ENCODE peak calls at places on chromosomes 12 and 14, in seven cellular contexts. One of them, this sample, is unnamed.

GRCh38 chr12:110760204-110760609 is 17.5 kb upstream of the PPP1CC start:
- DNase-seq in MCF 10A: peak
- DNase-seq in neural crest cell: no peak
- DNase-seq in choroid plexus epithelial cell: no peak
- DNase-seq in esophagus squamous epithelium: no peak
- DNase-seq in uterus: no peak
- DNase-seq in endothelial cell of umbilical vein: no peak
- DNase-seq in this sample: no peak

GRCh38 chr12:16730772-16731171 is 124.8 kb upstream of the LMO3 start:
- DNase-seq in MCF 10A: no peak
- DNase-seq in neural crest cell: no peak
- DNase-seq in choroid plexus epithelial cell: no peak
- DNase-seq in esophagus squamous epithelium: no peak
- DNase-seq in uterus: no peak
- DNase-seq in endothelial cell of umbilical vein: no peak
- DNase-seq in this sample: no peak

GRCh38 chr12:64083285-64084210 is 138.5 kb downstream of the KICS2 start:
- DNase-seq in MCF 10A: peak
- DNase-seq in neural crest cell: no peak
- DNase-seq in choroid plexus epithelial cell: peak
- DNase-seq in esophagus squamous epithelium: peak
- DNase-seq in uterus: peak
- DNase-seq in endothelial cell of umbilical vein: peak
- DNase-seq in this sample: no peak

GRCh38 chr14:74391479-74391878 is 34.5 kb downstream of the SYNDIG1L start:
- DNase-seq in MCF 10A: no peak
- DNase-seq in neural crest cell: no peak
- DNase-seq in choroid plexus epithelial cell: no peak
- DNase-seq in esophagus squamous epithelium: no peak
- DNase-seq in uterus: no peak
- DNase-seq in endothelial cell of umbilical vein: no peak
- DNase-seq in this sample: no peak

GRCh38 chr12:41055875-41056577 is 132.1 kb upstream of the PDZRN4 start:
- DNase-seq in MCF 10A: no peak
- DNase-seq in neural crest cell: no peak
- DNase-seq in choroid plexus epithelial cell: peak
- DNase-seq in esophagus squamous epithelium: no peak
- DNase-seq in uterus: no peak
- DNase-seq in endothelial cell of umbilical vein: no peak
- DNase-seq in this sample: no peak

GRCh38 chr12:8446642-8447547 is 8.9 kb upstream of the CLEC6A start:
- DNase-seq in MCF 10A: no peak
- DNase-seq in neural crest cell: no peak
- DNase-seq in choroid plexus epithelial cell: no peak
- DNase-seq in esophagus squamous epithelium: no peak
- DNase-seq in uterus: no peak
- DNase-seq in endothelial cell of umbilical vein: peak
- DNase-seq in this sample: no peak

GRCh38 chr14:90518941-90519256 is 122.1 kb downstream of the CALM1 start:
- DNase-seq in MCF 10A: peak
- DNase-seq in neural crest cell: no peak
- DNase-seq in choroid plexus epithelial cell: peak
- DNase-seq in esophagus squamous epithelium: no peak
- DNase-seq in uterus: no peak
- DNase-seq in endothelial cell of umbilical vein: peak
- DNase-seq in this sample: no peak

GRCh38 chr12:20523658-20524057 is 155.3 kb downstream of the PDE3A start:
- DNase-seq in MCF 10A: no peak
- DNase-seq in neural crest cell: no peak
- DNase-seq in choroid plexus epithelial cell: peak
- DNase-seq in esophagus squamous epithelium: no peak
- DNase-seq in uterus: no peak
- DNase-seq in endothelial cell of umbilical vein: no peak
- DNase-seq in this sample: no peak

GRCh38 chr14:44448816-44449411 is 58.2 kb downstream of the FSCB start:
- DNase-seq in MCF 10A: no peak
- DNase-seq in neural crest cell: no peak
- DNase-seq in choroid plexus epithelial cell: no peak
- DNase-seq in esophagus squamous epithelium: no peak
- DNase-seq in uterus: no peak
- DNase-seq in endothelial cell of umbilical vein: no peak
- DNase-seq in this sample: no peak

GRCh38 chr14:79852975-79853374 is 358.3 kb downstream of the DIO2 start:
- DNase-seq in MCF 10A: no peak
- DNase-seq in neural crest cell: no peak
- DNase-seq in choroid plexus epithelial cell: no peak
- DNase-seq in esophagus squamous epithelium: no peak
- DNase-seq in uterus: no peak
- DNase-seq in endothelial cell of umbilical vein: no peak
- DNase-seq in this sample: peak

GRCh38 chr12:27868165-27868564 is 88.1 kb upstream of the MANSC4 start:
- DNase-seq in MCF 10A: peak
- DNase-seq in neural crest cell: no peak
- DNase-seq in choroid plexus epithelial cell: peak
- DNase-seq in esophagus squamous epithelium: no peak
- DNase-seq in uterus: no peak
- DNase-seq in endothelial cell of umbilical vein: no peak
- DNase-seq in this sample: no peak

GRCh38 chr14:39395555-39396254 is 36.5 kb downstream of the FBXO33 start:
- DNase-seq in MCF 10A: no peak
- DNase-seq in neural crest cell: no peak
- DNase-seq in choroid plexus epithelial cell: peak
- DNase-seq in esophagus squamous epithelium: no peak
- DNase-seq in uterus: no peak
- DNase-seq in endothelial cell of umbilical vein: peak
- DNase-seq in this sample: no peak

GRCh38 chr14:74941676-74942097 is 13.7 kb downstream of the PGF start:
- DNase-seq in MCF 10A: peak
- DNase-seq in neural crest cell: no peak
- DNase-seq in choroid plexus epithelial cell: peak
- DNase-seq in esophagus squamous epithelium: no peak
- DNase-seq in uterus: peak
- DNase-seq in endothelial cell of umbilical vein: peak
- DNase-seq in this sample: no peak

GRCh38 chr12:59193476-59194050 is 273.3 kb upstream of the LRIG3 start:
- DNase-seq in MCF 10A: no peak
- DNase-seq in neural crest cell: no peak
- DNase-seq in choroid plexus epithelial cell: no peak
- DNase-seq in esophagus squamous epithelium: no peak
- DNase-seq in uterus: no peak
- DNase-seq in endothelial cell of umbilical vein: no peak
- DNase-seq in this sample: no peak

GRCh38 chr12:31017535-31017934 is 56.1 kb upstream of the DDX11 start:
- DNase-seq in MCF 10A: no peak
- DNase-seq in neural crest cell: no peak
- DNase-seq in choroid plexus epithelial cell: no peak
- DNase-seq in esophagus squamous epithelium: no peak
- DNase-seq in uterus: no peak
- DNase-seq in endothelial cell of umbilical vein: peak
- DNase-seq in this sample: no peak

GRCh38 chr14:76780058-76780345 is 18.7 kb downstream of the VASH1 start:
- DNase-seq in MCF 10A: no peak
- DNase-seq in neural crest cell: no peak
- DNase-seq in choroid plexus epithelial cell: no peak
- DNase-seq in esophagus squamous epithelium: no peak
- DNase-seq in uterus: no peak
- DNase-seq in endothelial cell of umbilical vein: no peak
- DNase-seq in this sample: no peak

GRCh38 chr12:94875525-94875924 is 128.0 kb downstream of the NDUFA12 start:
- DNase-seq in MCF 10A: peak
- DNase-seq in neural crest cell: no peak
- DNase-seq in choroid plexus epithelial cell: peak
- DNase-seq in esophagus squamous epithelium: no peak
- DNase-seq in uterus: no peak
- DNase-seq in endothelial cell of umbilical vein: peak
- DNase-seq in this sample: no peak

GRCh38 chr14:91098591-91098990 is 15.3 kb upstream of the DGLUCY start:
- DNase-seq in MCF 10A: no peak
- DNase-seq in neural crest cell: no peak
- DNase-seq in choroid plexus epithelial cell: no peak
- DNase-seq in esophagus squamous epithelium: no peak
- DNase-seq in uterus: no peak
- DNase-seq in endothelial cell of umbilical vein: no peak
- DNase-seq in this sample: no peak

GRCh38 chr14:36027354-36027753 is 149.2 kb downstream of the PTCSC3 start:
- DNase-seq in MCF 10A: no peak
- DNase-seq in neural crest cell: no peak
- DNase-seq in choroid plexus epithelial cell: no peak
- DNase-seq in esophagus squamous epithelium: no peak
- DNase-seq in uterus: no peak
- DNase-seq in endothelial cell of umbilical vein: no peak
- DNase-seq in this sample: no peak

GRCh38 chr14:36022765-36023415 is 153.6 kb downstream of the PTCSC3 start:
- DNase-seq in MCF 10A: no peak
- DNase-seq in neural crest cell: no peak
- DNase-seq in choroid plexus epithelial cell: no peak
- DNase-seq in esophagus squamous epithelium: no peak
- DNase-seq in uterus: no peak
- DNase-seq in endothelial cell of umbilical vein: no peak
- DNase-seq in this sample: no peak

GRCh38 chr14:36028665-36029064 is 147.9 kb downstream of the PTCSC3 start:
- DNase-seq in MCF 10A: no peak
- DNase-seq in neural crest cell: no peak
- DNase-seq in choroid plexus epithelial cell: no peak
- DNase-seq in esophagus squamous epithelium: no peak
- DNase-seq in uterus: no peak
- DNase-seq in endothelial cell of umbilical vein: no peak
- DNase-seq in this sample: no peak

DNA sequence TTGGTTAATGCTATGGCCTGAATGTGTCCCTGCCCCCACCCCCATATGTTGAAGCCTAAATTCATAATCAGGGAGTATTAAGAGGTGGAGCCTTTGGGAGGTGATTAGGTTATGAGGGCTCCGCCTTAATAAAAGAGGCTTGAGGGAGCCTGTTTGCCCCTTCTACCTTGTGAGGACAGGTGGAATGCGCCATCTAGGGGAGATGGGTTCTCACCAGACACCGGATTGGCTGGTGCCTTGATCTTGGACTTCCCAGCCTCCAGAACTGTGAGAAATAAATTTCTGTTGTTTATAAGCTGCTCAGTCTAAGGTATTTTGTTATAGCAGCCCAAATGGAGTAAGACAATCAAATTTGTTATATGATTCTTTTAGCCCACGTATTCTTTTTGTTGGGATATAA is 148.3 kb downstream of the PTCSC3 start:
- DNase-seq in MCF 10A: peak
- DNase-seq in neural crest cell: no peak
- DNase-seq in choroid plexus epithelial cell: no peak
- DNase-seq in esophagus squamous epithelium: no peak
- DNase-seq in uterus: no peak
- DNase-seq in endothelial cell of umbilical vein: no peak
- DNase-seq in this sample: no peak
- TF ChIP-seq CTCF in MCF 10A: no peak
- TF ChIP-seq CTCF in neural crest cell: no peak
- TF ChIP-seq CTCF in choroid plexus epithelial cell: no peak
- TF ChIP-seq CTCF in esophagus squamous epithelium: no peak
- TF ChIP-seq CTCF in uterus: no peak
- TF ChIP-seq CTCF in endothelial cell of umbilical vein: no peak
- TF ChIP-seq CTCF in this sample: no peak

DNA sequence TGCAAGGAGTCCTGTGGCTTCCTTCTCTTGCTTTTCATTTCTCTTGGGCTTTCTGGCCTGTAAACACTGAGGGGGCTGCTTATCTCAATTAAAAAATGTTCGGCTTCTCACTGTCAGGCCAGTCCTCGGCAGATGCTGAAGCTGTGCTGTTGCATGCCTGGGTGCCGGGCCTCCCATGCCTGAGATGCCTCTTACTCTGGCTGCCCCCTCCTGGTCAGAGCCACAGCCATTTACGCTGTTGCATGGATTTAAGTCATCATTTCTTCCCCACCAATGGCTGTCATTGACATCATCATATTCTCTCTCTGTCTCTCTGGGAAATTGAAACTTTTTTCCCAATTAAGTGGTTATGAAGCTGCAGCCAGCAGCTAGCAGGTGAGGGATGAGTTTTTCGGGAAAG is 53.7 kb downstream of the FOXN4 start:
- DNase-seq in MCF 10A: peak
- DNase-seq in neural crest cell: no peak
- DNase-seq in choroid plexus epithelial cell: peak
- DNase-seq in esophagus squamous epithelium: no peak
- DNase-seq in uterus: no peak
- DNase-seq in endothelial cell of umbilical vein: no peak
- DNase-seq in this sample: no peak
- TF ChIP-seq CTCF in MCF 10A: no peak
- TF ChIP-seq CTCF in neural crest cell: peak
- TF ChIP-seq CTCF in choroid plexus epithelial cell: peak
- TF ChIP-seq CTCF in esophagus squamous epithelium: no peak
- TF ChIP-seq CTCF in uterus: no peak
- TF ChIP-seq CTCF in endothelial cell of umbilical vein: peak
- TF ChIP-seq CTCF in this sample: no peak

GRCh38 chr12:90589966-90590365 is 365.0 kb downstream of the CCER1 start:
- DNase-seq in MCF 10A: no peak
- DNase-seq in neural crest cell: no peak
- DNase-seq in choroid plexus epithelial cell: no peak
- DNase-seq in esophagus squamous epithelium: no peak
- DNase-seq in uterus: no peak
- DNase-seq in endothelial cell of umbilical vein: no peak
- DNase-seq in this sample: no peak

GRCh38 chr12:90593596-90594290 is 361.2 kb downstream of the CCER1 start:
- DNase-seq in MCF 10A: no peak
- DNase-seq in neural crest cell: no peak
- DNase-seq in choroid plexus epithelial cell: no peak
- DNase-seq in esophagus squamous epithelium: no peak
- DNase-seq in uterus: no peak
- DNase-seq in endothelial cell of umbilical vein: no peak
- DNase-seq in this sample: no peak
- TF ChIP-seq CTCF in MCF 10A: no peak
- TF ChIP-seq CTCF in neural crest cell: no peak
- TF ChIP-seq CTCF in choroid plexus epithelial cell: no peak
- TF ChIP-seq CTCF in esophagus squamous epithelium: no peak
- TF ChIP-seq CTCF in uterus: no peak
- TF ChIP-seq CTCF in endothelial cell of umbilical vein: no peak
- TF ChIP-seq CTCF in this sample: no peak

DNA sequence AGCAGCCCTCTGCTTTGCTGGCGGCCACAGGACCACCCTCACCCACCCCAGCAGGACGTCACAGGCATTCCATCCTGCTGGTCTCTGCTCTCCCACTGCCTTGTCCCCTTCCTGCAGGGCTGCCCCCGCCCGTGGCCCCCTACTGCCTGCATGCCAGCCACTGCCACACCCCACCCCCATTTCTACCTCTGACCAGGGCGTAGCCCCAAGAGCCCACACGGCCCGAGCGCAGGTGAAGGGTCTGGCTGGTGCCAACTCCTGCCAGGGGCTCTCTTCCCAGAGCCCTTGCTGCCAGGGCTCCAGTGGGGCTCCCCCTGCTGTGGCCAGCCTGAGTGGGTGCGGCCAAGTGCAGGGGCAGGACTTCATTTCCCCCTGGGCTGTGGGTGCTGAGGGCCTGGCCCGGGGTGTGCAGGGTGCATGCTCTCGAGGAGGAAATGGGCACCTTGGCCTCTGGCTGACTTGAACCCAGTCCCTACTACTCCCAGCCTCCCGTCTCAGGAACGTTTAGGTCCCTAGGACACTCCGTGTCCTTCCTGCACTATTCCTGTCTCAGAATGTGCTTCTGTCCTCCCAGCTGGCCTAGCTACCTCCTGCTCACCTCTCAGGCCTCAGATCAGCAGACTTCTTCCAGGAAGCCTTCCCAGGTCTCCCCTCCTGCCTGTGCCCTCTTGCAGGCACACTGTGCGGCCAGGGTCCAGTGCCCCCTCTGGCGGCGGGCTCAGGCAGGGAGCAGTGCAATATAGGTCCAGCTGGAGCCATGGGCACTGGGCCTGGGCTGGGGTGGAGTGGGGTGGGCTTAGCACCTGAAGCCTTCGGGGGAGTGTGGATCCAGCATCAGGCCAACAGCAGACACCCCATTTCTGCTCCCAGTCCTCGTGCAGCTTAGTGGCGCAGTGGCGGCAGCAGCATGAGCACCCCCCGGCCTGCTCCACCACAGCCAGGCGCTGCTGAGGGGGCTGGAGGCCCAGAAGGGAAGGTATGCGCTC is 1.4 kb downstream of the LBHD2 start:
- DNase-seq in MCF 10A: no peak
- DNase-seq in neural crest cell: no peak
- DNase-seq in choroid plexus epithelial cell: no peak
- DNase-seq in esophagus squamous epithelium: no peak
- DNase-seq in uterus: no peak
- DNase-seq in endothelial cell of umbilical vein: no peak
- DNase-seq in this sample: no peak
- TF ChIP-seq CTCF in MCF 10A: no peak
- TF ChIP-seq CTCF in neural crest cell: no peak
- TF ChIP-seq CTCF in choroid plexus epithelial cell: peak
- TF ChIP-seq CTCF in esophagus squamous epithelium: no peak
- TF ChIP-seq CTCF in uterus: no peak
- TF ChIP-seq CTCF in endothelial cell of umbilical vein: peak
- TF ChIP-seq CTCF in this sample: peak

This sample was measured in nephron progenitor cell.